ENCODE peak calls at places on chromosomes 6 and 20, in eight cellular contexts. E is osteocyte; O is HCT116; A is mucosa of descending colon; I is WTC11; K is choroid plexus epithelial cell; P is A549; X is CD4-positive, alpha-beta T cell. C is an unnamed sample.

GRCh38 chr6:7589949-7590917 is at the start of gene SNRNP48:
- DNase-seq in E (peak), O (peak), A (peak), I (peak), K (peak), P (peak), X (peak), C (peak)

GRCh38 chr6:43766964-43767461 is 3.0 kb upstream of the VEGFA start:
- DNase-seq in E (no peak), O (no peak), A (peak), I (peak), K (no peak), P (no peak), X (no peak), C (no peak)

GRCh38 chr6:161522286-161522685 is 248.4 kb upstream of the AGPAT4 start:
- DNase-seq in E (no peak), O (no peak), A (no peak), I (no peak), K (no peak), P (no peak), X (no peak), C (no peak)

GRCh38 chr6:133254552-133255228 is 13.5 kb downstream of the EYA4 start:
- DNase-seq in E (no peak), O (no peak), A (no peak), I (no peak), K (peak), P (peak), X (no peak), C (no peak)

GRCh38 chr20:35796556-35796955 is 24.7 kb downstream of the PHF20 start:
- DNase-seq in E (no peak), O (no peak), A (no peak), I (no peak), K (no peak), P (no peak), X (no peak), C (no peak)

GRCh38 chr6:1679691-1680068 is 70.0 kb downstream of the FOXC1 start:
- DNase-seq in E (no peak), O (no peak), A (no peak), I (no peak), K (no peak), P (no peak), X (no peak), C (no peak)

GRCh38 chr6:6918216-6918983 is 189.4 kb upstream of the RREB1 start:
- DNase-seq in E (no peak), O (peak), A (no peak), I (no peak), K (peak), P (peak), X (no peak), C (no peak)

GRCh38 chr6:50791900-50792508 is 26.7 kb upstream of the TFAP2B start:
- DNase-seq in E (no peak), O (no peak), A (no peak), I (no peak), K (peak), P (peak), X (no peak), C (no peak)

GRCh38 chr6:166459272-166459671 is 76.5 kb upstream of the MPC1 start:
- DNase-seq in E (no peak), O (no peak), A (no peak), I (no peak), K (no peak), P (no peak), X (no peak), C (no peak)

GRCh38 chr6:166453651-166454050 is 70.9 kb upstream of the MPC1 start:
- DNase-seq in E (no peak), O (no peak), A (no peak), I (no peak), K (no peak), P (no peak), X (no peak), C (no peak)

GRCh38 chr6:166454692-166455515 is 72.2 kb upstream of the MPC1 start:
- DNase-seq in E (no peak), O (no peak), A (no peak), I (no peak), K (no peak), P (no peak), X (no peak), C (no peak)

GRCh38 chr6:166459906-166460305 is 77.2 kb upstream of the MPC1 start:
- DNase-seq in E (no peak), O (no peak), A (no peak), I (no peak), K (no peak), P (no peak), X (no peak), C (no peak)

DNA sequence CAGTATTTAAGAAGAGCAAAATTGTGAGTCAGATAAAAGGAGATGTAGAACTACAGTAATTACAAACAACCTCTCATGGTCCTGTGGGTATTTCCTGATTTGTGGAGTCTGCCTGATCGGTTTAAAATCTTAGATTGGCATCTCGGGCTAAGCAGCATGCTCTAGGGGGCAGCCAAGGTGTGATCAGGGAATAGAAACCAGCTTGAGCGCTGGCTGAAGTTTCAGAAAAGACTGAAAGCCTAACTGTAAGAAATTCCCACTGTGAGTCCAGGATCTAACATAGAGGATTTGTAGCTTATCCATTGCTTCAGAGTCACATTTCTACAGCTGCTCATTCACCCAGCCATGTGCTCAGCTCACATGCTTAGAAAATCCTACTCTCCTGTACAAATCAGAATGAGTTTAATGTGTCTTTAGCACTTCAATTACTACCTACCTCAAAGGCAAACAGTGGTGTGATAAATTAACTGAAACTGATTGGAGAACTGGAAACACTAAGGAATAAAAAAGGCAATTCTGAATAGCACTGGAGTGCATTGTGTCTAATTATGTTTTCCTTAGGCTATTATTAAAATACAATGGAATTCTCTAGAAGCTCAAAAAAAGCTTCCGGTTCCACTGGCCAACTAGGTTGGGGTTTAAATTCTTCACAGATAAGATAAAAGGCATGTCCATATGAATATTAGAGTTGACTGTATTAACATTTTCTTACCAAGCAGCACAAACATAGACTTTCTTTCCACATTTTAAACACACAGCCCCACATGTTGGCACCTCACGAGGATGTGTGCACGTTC is 73.8 kb upstream of the MPC1 start:
- DNase-seq in E (no peak), O (no peak), A (no peak), I (no peak), K (peak), P (peak), X (no peak), C (no peak)
- TF ChIP-seq CTCF in E (peak), O (peak), A (no peak), I (no peak), K (peak), P (no peak), X (peak), C (peak)

DNA sequence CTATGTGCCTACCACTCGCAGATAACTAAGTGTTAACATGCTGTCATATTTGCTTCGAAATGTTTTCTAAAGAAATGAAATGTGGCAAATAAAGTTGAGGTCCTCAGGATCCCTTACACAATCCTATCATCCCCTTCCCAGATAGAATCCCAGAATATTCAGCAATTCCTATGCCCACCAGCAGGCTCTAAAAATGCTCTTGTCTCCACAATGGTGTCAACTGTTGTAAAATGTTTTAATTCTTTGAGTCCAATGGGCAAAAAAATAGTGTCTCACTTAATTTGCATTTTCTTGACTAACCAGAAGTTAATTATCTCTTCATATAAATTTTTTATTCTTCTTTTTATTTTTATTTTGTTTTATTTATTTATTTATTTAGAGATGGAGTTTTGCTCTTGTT is 103.9 kb upstream of the MAP7 start:
- DNase-seq in E (no peak), O (no peak), A (no peak), I (no peak), K (no peak), P (no peak), X (no peak), C (no peak)
- TF ChIP-seq CTCF in E (no peak), O (peak), A (no peak), I (no peak), K (peak), P (no peak), X (no peak), C (peak)

DNA sequence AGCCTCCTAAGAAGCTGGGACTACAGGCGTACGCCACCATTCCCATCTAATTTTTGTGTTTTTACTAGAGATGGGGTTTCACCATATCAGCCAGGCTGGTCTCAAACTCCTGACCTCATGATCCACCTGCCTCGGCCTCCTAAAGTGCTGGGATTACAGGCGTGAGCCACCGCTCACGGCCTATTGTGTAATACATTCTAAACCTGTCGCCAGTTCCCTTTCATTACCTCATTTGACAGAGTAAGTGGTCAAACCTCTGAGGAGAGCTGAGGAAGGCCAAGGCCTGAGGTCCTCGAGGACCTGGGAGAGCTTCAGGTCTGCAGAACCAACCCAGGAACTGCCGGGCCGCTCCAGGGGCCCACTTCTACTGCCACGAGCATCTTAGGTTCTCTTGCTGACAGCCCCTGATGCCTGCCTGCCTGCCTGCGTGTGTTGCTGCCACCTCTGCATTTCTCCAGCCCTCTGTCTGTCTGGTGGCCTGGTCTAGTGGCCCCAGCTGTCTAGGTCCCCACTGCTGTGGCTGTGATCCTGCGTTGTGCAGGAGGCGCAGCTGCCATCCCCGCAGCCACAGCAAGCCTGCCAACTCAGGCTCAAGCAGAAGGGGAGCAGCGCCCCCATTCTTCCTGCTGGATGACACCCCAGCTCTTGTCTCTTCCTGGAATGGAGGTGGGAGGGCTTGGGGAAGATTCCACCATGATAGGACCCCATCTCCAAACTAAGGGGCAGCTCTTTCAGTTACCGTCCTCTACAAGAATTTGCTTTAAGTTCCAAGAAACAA is 45.3 kb downstream of the PRR18 start:
- DNase-seq in E (peak), O (no peak), A (no peak), I (no peak), K (no peak), P (no peak), X (no peak), C (no peak)
- TF ChIP-seq CTCF in E (no peak), O (no peak), A (no peak), I (no peak), K (no peak), P (no peak), X (no peak), C (no peak)

GRCh38 chr6:130314271-130314670 is 51.5 kb upstream of the TMEM200A start:
- DNase-seq in E (no peak), O (no peak), A (no peak), I (no peak), K (no peak), P (no peak), X (no peak), C (no peak)

GRCh38 chr6:130309028-130309427 is 56.8 kb upstream of the TMEM200A start:
- DNase-seq in E (no peak), O (no peak), A (no peak), I (no peak), K (no peak), P (no peak), X (no peak), C (no peak)

GRCh38 chr6:130307752-130308361 is 58.0 kb upstream of the TMEM200A start:
- DNase-seq in E (no peak), O (no peak), A (no peak), I (no peak), K (peak), P (peak), X (no peak), C (no peak)

DNA sequence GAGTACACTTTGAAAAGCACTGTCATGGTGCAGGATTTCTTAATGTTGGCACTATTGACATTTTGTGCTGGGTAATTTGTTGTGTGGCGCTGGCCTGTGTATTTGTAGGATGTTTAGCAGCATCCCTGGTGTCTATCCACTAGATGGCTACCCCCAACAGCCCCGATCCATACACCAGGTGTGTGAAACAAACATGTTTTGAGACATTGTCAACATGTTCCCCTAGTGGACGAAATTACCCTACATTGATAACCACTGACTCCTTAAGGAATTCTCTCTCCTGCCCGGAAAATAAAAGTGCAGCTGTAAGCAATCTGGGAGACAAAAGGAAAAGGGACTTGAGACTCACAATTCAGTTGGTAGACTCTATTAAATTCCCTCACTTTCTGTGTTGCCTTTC is 52.6 kb upstream of the TMEM200A start:
- DNase-seq in E (no peak), O (peak), A (no peak), I (no peak), K (no peak), P (no peak), X (no peak), C (no peak)
- TF ChIP-seq CTCF in E (no peak), O (peak), A (no peak), I (no peak), K (no peak), P (no peak), X (no peak), C (peak)

GRCh38 chr6:28587011-28587745 is 61.5 kb downstream of the GPX5 start:
- DNase-seq in E (no peak), O (no peak), A (peak), I (peak), K (peak), P (peak), X (peak), C (peak)

GRCh38 chr6:28586273-28586672 is 60.6 kb downstream of the GPX5 start:
- DNase-seq in E (no peak), O (no peak), A (no peak), I (no peak), K (no peak), P (no peak), X (no peak), C (no peak)

GRCh38 chr6:28583463-28583862 is 57.8 kb downstream of the GPX5 start:
- DNase-seq in E (no peak), O (no peak), A (no peak), I (no peak), K (no peak), P (no peak), X (no peak), C (no peak)

GRCh38 chr6:28587746-28588075 is 62.0 kb downstream of the GPX5 start:
- DNase-seq in E (no peak), O (no peak), A (no peak), I (no peak), K (peak), P (no peak), X (no peak), C (no peak)

GRCh38 chr6:28585335-28585734 is 59.7 kb downstream of the GPX5 start:
- DNase-seq in E (no peak), O (no peak), A (no peak), I (no peak), K (peak), P (no peak), X (no peak), C (no peak)
- TF ChIP-seq CTCF in E (no peak), O (no peak), A (no peak), I (no peak), K (peak), P (no peak), X (no peak), C (no peak)

DNA sequence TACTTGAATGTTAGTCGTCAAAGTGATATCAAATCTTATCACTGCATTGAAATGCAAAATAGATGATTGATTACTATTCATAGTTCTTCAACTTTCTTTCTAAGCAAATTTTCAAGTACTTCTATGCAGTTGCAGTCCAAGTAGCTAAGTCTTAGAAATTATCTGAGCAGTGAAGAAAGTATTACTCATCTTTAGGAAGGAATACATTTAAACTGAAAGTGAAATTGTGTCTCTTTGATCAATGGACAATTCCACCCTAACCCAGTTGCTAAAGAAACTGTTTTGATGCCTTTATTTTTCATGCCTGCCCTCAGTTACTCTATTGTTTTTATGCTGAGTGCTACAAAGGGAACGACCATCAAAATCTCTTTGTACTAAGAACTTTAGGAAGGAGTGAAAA is 337.4 kb downstream of the GRIK2 start:
- DNase-seq in E (no peak), O (no peak), A (no peak), I (no peak), K (peak), P (no peak), X (no peak), C (no peak)
- TF ChIP-seq CTCF in E (no peak), O (no peak), A (no peak), I (no peak), K (no peak), P (no peak), X (no peak), C (no peak)

GRCh38 chr20:8143474-8143873 is 11.4 kb downstream of the PLCB1 start:
- DNase-seq in E (no peak), O (no peak), A (no peak), I (no peak), K (no peak), P (no peak), X (no peak), C (no peak)
- TF ChIP-seq CTCF in E (no peak), O (no peak), A (no peak), I (no peak), K (no peak), P (no peak), X (no peak), C (no peak)